ENCODE peak calls at places on chromosome 11, in four cellular contexts. C is CD14-positive monocyte, T is kidney, K is H9. V is an unnamed sample.

GRCh38 chr11:120205596-120206161 is 5.2 kb upstream of the OAF start:
- DNase-seq in K (no peak), T (no peak), C (peak), V (no peak)

GRCh38 chr11:29321293-29322132 is 695.3 kb downstream of the KCNA4 start:
- DNase-seq in T (no peak), C (no peak), K (no peak), V (no peak)

GRCh38 chr11:19714093-19714386 is 1.4 kb downstream of the NAV2 start:
- DNase-seq in K (no peak), T (peak), C (no peak), V (no peak)

GRCh38 chr11:14566331-14567063 is 46.3 kb upstream of the PSMA1 start:
- DNase-seq in K (no peak), T (no peak), C (no peak), V (no peak)

GRCh38 chr11:83862691-83863090 is 576.5 kb upstream of the CCDC90B start:
- DNase-seq in T (no peak), K (no peak), C (no peak), V (no peak)

GRCh38 chr11:93054881-93055280 is 85.4 kb downstream of the MTNR1B start:
- DNase-seq in C (no peak), T (no peak), K (no peak), V (no peak)

GRCh38 chr11:102295045-102295444 is 22.2 kb upstream of the BIRC3 start:
- DNase-seq in C (no peak), T (no peak), K (no peak), V (no peak)

GRCh38 chr11:109267293-109268095 is 154.5 kb upstream of the C11orf87 start:
- DNase-seq in T (no peak), K (no peak), C (no peak), V (no peak)

GRCh38 chr11:83088965-83089364 is 17.3 kb upstream of the RAB30 start:
- DNase-seq in K (no peak), T (no peak), C (no peak), V (no peak)

GRCh38 chr11:121416909-121417567 is 35.1 kb upstream of the SORL1 start:
- DNase-seq in T (peak), K (no peak), C (peak), V (peak)

GRCh38 chr11:102560555-102561011 is 30.0 kb upstream of the MMP7 start:
- DNase-seq in K (no peak), T (no peak), C (no peak), V (no peak)

GRCh38 chr11:13140873-13141655 is 131.9 kb downstream of the RASSF10 start:
- DNase-seq in C (no peak), K (no peak), T (no peak), V (no peak)

GRCh38 chr11:35919244-35919643 is 24.6 kb upstream of the LDLRAD3 start:
- DNase-seq in C (no peak), K (no peak), T (no peak), V (no peak)

GRCh38 chr11:11845066-11845465 is 3.3 kb downstream of the USP47 start:
- DNase-seq in T (no peak), K (no peak), C (no peak), V (no peak)

GRCh38 chr11:85884581-85885021 is 29.4 kb downstream of the CCDC83 start:
- DNase-seq in T (no peak), K (no peak), C (no peak), V (no peak)

GRCh38 chr11:59556115-59556882 is 45.0 kb downstream of the OR4D9 start:
- DNase-seq in K (peak), C (no peak), T (no peak), V (no peak)

GRCh38 chr11:104151404-104152204 is 12.3 kb downstream of the PDGFD start:
- DNase-seq in C (no peak), T (no peak), K (no peak), V (no peak)

GRCh38 chr11:77402218-77402556 is 71.7 kb downstream of the PAK1 start:
- DNase-seq in T (no peak), K (no peak), C (no peak), V (no peak)

GRCh38 chr11:59212222-59212621 is 505 bp downstream of the MPEG1 start:
- DNase-seq in T (no peak), K (no peak), C (no peak), V (no peak)

GRCh38 chr11:64546600-64546999 is 44.4 kb upstream of the SLC22A12 start:
- DNase-seq in T (peak), C (peak), K (no peak), V (no peak)

GRCh38 chr11:1896895-1897294 is 5.2 kb upstream of the PRR33 start:
- DNase-seq in K (no peak), C (peak), T (no peak), V (no peak)

GRCh38 chr11:113705871-113706654 is at the start of gene TMPRSS5:
- DNase-seq in C (no peak), T (no peak), K (no peak), V (no peak)

GRCh38 chr11:61126266-61126665 is 24.0 kb downstream of the CD5 start:
- DNase-seq in C (no peak), T (no peak), K (no peak), V (no peak)

GRCh38 chr11:62013266-62014157 is 46.1 kb upstream of the FTH1 start:
- DNase-seq in T (peak), C (no peak), K (no peak), V (no peak)

GRCh38 chr11:20452585-20452984 is 65.1 kb downstream of the PRMT3 start:
- DNase-seq in K (no peak), C (no peak), T (no peak), V (no peak)

DNA sequence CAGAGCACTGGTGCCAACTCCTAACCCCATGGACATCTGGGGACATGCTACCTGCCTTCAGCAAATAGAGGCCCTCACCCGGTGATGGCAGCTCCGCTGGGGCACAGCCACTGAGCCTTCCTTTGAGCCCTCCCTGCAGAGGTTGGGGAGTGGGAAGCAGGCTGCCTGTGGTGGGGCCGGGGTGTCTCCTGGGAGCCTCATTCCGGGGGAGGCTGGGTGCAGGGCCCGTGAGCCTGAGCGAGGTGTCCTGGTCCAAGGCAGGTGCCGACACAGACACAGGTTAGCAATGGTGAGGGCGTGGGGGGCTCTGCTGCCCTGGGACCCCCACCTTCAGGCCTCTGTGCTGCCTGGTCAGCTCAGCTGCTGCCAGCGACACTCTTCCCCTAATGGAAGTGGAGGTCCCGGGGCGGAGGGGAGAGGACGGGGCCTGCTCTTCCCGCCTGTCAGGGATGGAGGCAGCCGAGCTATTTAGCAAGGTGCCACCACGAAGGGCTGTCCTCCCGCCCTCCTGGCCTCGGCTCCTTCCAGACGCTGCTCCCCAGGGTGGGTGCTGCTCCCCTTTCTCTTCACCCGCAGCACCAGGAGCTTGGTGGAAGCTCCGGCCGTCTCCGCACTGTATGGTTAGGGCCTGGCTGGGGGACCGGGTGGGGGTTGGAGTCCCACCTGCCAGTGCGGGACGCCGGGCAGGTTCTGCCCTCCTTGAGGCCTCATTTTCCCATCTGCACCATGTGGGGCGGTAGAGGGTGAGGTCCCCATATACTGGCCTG is 11.2 kb downstream of the TSPAN4 start:
- DNase-seq in T (no peak), C (no peak), K (no peak), V (no peak)
- TF ChIP-seq CTCF in T (no peak), C (no peak), K (no peak), V (no peak)

GRCh38 chr11:70471254-70471653 is 72.9 kb downstream of the CTTN start:
- DNase-seq in T (no peak), C (no peak), K (peak), V (no peak)
- TF ChIP-seq CTCF in T (no peak), C (peak), K (peak), V (no peak)

GRCh38 chr11:96050435-96051182 is 126.7 kb upstream of the MTMR2 start:
- DNase-seq in K (no peak), T (no peak), C (no peak), V (no peak)
- TF ChIP-seq CTCF in K (peak), T (no peak), C (no peak), V (no peak)

DNA sequence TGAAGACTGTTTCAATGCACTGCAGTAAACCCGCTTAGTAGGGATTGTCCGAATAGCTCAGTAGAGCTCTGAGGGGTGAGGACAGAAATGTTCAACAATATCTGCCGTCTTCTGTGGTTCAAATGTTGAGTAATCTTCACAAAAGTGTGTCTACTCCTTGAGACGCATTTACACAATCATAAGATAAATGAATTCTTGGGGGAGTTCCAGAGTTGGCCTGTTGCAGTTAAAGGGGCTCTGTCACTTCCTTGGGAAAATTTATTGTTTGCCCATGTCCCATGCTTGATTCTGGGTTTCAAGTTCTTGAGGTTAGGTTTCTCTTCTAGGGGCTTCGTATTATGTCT is 614 bp downstream of the ANO3 start:
- DNase-seq in T (no peak), C (no peak), K (no peak), V (no peak)
- TF ChIP-seq CTCF in T (no peak), C (no peak), K (no peak), V (no peak)

DNA sequence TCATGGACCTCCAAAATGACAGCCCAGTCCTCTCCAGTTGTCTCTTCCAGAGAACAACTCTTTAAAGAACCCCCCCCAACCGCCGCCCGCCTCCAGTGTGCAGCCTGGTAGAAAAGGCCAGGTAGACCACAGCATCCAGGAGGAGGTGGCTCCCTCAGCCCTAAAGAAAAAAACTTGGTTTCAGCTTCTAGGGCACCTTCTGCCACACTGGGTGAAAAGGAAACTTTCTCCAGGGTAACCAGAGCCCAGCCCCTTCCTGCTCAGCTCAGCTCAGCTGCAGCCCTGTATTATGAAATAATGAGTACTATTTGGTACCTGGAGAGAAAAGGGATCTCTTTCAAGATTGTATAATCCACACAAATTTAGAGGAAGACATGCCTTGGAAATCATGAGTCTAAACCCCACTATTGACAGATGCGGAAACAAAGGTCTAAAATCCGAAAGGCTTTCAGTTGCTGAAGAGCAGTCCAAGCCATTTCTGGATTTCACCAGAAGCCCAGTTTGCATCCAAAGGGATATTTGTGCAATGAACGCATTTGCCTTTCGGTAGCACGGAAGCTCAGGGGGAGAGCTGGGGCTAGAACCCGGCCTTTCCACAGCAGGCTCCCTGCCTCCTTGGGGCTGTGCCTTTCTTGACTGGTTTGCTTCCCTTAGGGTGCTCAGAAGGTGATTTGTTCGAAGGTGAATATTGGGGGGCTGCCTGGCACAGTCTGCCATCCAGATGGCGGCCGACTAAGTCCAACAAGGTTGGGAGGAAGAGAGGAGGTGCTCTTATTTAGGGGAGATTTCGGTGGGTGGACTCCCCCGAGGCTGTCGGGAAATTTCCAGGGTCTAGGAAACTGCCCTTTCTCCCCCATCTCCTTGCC is 3.3 kb downstream of the FXYD6 start:
- DNase-seq in K (no peak), C (no peak), T (no peak), V (no peak)
- TF ChIP-seq CTCF in K (no peak), C (no peak), T (no peak), V (no peak)

DNA sequence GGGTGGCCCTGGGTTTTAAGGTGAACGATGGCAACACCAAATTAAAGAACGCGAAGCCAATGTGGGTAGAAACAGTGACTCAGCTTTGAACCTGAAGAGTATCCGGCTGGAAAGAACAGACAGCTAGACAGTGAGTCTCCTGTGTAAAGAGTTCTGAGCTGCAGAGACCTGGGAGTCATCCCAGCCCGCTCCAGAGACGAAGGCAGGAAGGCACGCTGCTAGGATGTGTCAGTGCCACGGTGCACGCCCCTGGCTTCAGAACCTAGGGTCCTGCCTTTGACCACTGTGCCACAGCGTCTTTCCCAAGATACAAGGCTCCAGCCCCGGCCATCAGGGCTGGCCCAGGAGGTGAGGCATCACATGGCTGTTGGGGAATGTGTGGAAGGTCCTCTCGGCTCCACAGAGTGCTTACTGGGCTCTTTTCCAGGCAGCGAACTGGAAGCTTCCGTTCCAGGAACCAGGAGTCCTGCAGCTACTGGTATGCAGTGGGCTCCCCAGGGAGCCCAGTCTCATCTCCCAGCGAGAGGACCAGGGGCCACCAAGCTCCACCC is 29.9 kb downstream of the LRFN4 start:
- DNase-seq in C (no peak), K (no peak), T (peak), V (no peak)
- TF ChIP-seq CTCF in C (no peak), K (no peak), T (no peak), V (no peak)

GRCh38 chr11:55714982-55715888 is 53.2 kb downstream of the OR4C6 start:
- DNase-seq in K (no peak), T (no peak), C (no peak), V (no peak)
- TF ChIP-seq CTCF in K (peak), T (no peak), C (no peak), V (no peak)

DNA sequence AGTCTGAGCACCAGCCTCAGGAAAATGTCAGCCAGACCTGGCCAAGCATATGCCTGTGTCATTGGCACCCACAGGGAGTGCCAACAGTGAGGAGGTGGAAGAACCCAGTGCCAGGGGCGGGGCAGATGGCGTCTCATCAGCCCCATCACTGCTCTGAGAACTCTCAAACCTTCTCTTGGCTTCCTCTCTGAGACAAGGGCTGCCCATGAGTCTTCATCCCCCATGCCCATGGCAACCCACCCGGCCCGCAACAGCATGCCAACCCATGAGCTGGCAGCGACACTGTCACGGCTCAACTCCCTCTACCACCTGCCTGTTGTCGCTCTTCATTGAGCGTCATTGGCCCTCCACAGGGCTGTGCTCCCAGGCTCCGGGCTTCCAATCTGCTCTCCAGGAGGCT is 340.5 kb downstream of the BUD13 start:
- DNase-seq in C (no peak), T (no peak), K (no peak), V (no peak)
- TF ChIP-seq CTCF in C (no peak), T (no peak), K (no peak), V (no peak)

DNA sequence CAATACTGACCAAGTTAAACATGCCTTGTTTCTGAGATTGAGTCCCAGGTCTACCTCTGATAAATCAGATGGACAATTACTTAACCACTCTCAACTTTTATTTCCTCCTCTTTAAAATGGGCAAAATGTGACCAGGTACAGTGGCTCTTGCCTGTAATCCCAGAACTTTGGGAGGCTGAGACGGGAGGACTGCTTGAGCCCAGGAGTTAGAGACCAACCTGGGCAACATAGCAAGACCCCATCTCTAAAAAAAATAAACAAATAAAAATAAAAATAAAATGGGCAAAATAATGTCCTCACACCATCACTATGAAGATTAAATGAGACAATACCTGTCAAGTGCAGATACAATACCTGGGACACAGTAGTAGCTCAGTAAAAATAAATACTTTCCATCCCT is 33.0 kb downstream of the FZD4 start:
- DNase-seq in T (no peak), C (no peak), K (no peak), V (no peak)
- TF ChIP-seq CTCF in T (no peak), C (no peak), K (no peak), V (no peak)

GRCh38 chr11:30730011-30730410 is 143.9 kb upstream of the MPPED2 start:
- DNase-seq in K (no peak), T (no peak), C (no peak), V (no peak)

GRCh38 chr11:30733748-30734147 is 147.6 kb upstream of the MPPED2 start:
- DNase-seq in K (no peak), T (no peak), C (no peak), V (no peak)

GRCh38 chr11:30740071-30740470 is 153.9 kb upstream of the MPPED2 start:
- DNase-seq in K (no peak), T (no peak), C (no peak), V (no peak)

GRCh38 chr11:30741039-30741550 is 154.9 kb upstream of the MPPED2 start:
- DNase-seq in K (no peak), C (no peak), T (no peak), V (no peak)

DNA sequence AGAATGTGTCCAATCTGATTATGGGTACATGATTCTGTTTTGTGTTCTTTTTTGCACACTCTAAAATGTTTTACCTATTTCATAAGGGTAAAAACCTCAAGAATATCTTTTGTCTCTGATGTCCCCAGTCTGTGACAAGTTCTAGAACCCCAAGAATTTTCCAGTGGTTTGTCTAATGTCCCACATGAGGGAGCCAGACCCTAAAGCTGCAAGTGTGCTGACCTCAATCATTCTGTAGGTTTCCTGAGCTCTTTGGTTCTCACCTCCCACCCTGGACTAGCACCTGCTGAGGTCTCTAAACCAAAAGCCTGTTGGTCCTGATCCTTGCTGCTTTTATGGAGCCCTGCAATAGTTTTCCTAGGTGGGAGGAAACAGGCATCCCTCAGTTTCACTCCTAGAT is 149.8 kb upstream of the MPPED2 start:
- DNase-seq in C (no peak), K (no peak), T (no peak), V (no peak)
- TF ChIP-seq CTCF in C (no peak), K (peak), T (no peak), V (no peak)

V was measured in omental fat pad.